ENCODE peak calls at places on chromosomes 6 and 20, in four cellular contexts. One of them, this sample, is unnamed.

GRCh38 chr6:68575765-68576439 is 59.2 kb upstream of the ADGRB3 start:
- DNase-seq in mammary epithelial cell: no peak
- DNase-seq in psoas muscle: no peak
- DNase-seq in GM23248: no peak
- DNase-seq in this sample: no peak

GRCh38 chr20:2108498-2108897 is 6.9 kb downstream of the STK35 start:
- DNase-seq in mammary epithelial cell: no peak
- DNase-seq in psoas muscle: no peak
- DNase-seq in GM23248: no peak
- DNase-seq in this sample: no peak

GRCh38 chr6:159233365-159234101 is 64.3 kb downstream of the FNDC1 start:
- DNase-seq in mammary epithelial cell: no peak
- DNase-seq in psoas muscle: no peak
- DNase-seq in GM23248: no peak
- DNase-seq in this sample: no peak

GRCh38 chr6:26556263-26557070 is 18.3 kb downstream of the HMGN4 start:
- DNase-seq in mammary epithelial cell: peak; percentile 90
- DNase-seq in psoas muscle: no peak
- DNase-seq in GM23248: peak; percentile 89
- DNase-seq in this sample: peak; percentile 86

GRCh38 chr6:80460396-80460912 is 354.0 kb downstream of the BCKDHB start:
- DNase-seq in mammary epithelial cell: peak; percentile 39
- DNase-seq in psoas muscle: no peak
- DNase-seq in GM23248: peak; percentile 64
- DNase-seq in this sample: peak; percentile 28

GRCh38 chr6:4358414-4359107 is 223.2 kb upstream of the ECI2 start:
- DNase-seq in mammary epithelial cell: peak; percentile 100
- DNase-seq in psoas muscle: peak; percentile 97
- DNase-seq in GM23248: peak; percentile 100
- DNase-seq in this sample: peak; percentile 98

GRCh38 chr6:137443901-137444300 is 50.3 kb downstream of the OLIG3 start:
- DNase-seq in mammary epithelial cell: no peak
- DNase-seq in psoas muscle: no peak
- DNase-seq in GM23248: no peak
- DNase-seq in this sample: no peak

GRCh38 chr6:105804436-105804835 is 281.7 kb upstream of the PRDM1 start:
- DNase-seq in mammary epithelial cell: peak; percentile 88
- DNase-seq in psoas muscle: no peak
- DNase-seq in GM23248: peak; percentile 85
- DNase-seq in this sample: peak; percentile 69

GRCh38 chr20:58109918-58110635 is 118.4 kb downstream of the ANKRD60 start:
- DNase-seq in mammary epithelial cell: no peak
- DNase-seq in psoas muscle: no peak
- DNase-seq in GM23248: peak; percentile 37
- DNase-seq in this sample: no peak

GRCh38 chr6:90382760-90383159 is 86.1 kb upstream of the BACH2 start:
- DNase-seq in mammary epithelial cell: no peak
- DNase-seq in psoas muscle: no peak
- DNase-seq in GM23248: no peak
- DNase-seq in this sample: no peak

GRCh38 chr6:150256618-150257272 is 112.1 kb upstream of the IYD start:
- DNase-seq in mammary epithelial cell: peak; percentile 100
- DNase-seq in psoas muscle: no peak
- DNase-seq in GM23248: peak; percentile 92
- DNase-seq in this sample: peak; percentile 78

GRCh38 chr6:143127941-143128340 is 67.3 kb downstream of the AIG1 start:
- DNase-seq in mammary epithelial cell: no peak
- DNase-seq in psoas muscle: no peak
- DNase-seq in GM23248: no peak
- DNase-seq in this sample: no peak

GRCh38 chr6:140915001-140915950 is 1217.4 kb upstream of the GJE1 start:
- DNase-seq in mammary epithelial cell: no peak
- DNase-seq in psoas muscle: no peak
- DNase-seq in GM23248: no peak
- DNase-seq in this sample: peak; percentile 6

GRCh38 chr6:12393100-12393499 is 102.9 kb downstream of the EDN1 start:
- DNase-seq in mammary epithelial cell: no peak
- DNase-seq in psoas muscle: no peak
- DNase-seq in GM23248: no peak
- DNase-seq in this sample: no peak

GRCh38 chr20:49712918-49713778 is 530 bp downstream of the B4GALT5 start:
- DNase-seq in mammary epithelial cell: no peak
- DNase-seq in psoas muscle: peak; percentile 68
- DNase-seq in GM23248: no peak
- DNase-seq in this sample: peak; percentile 60

GRCh38 chr6:24891004-24891403 is 44.8 kb downstream of the RIPOR2 start:
- DNase-seq in mammary epithelial cell: no peak
- DNase-seq in psoas muscle: no peak
- DNase-seq in GM23248: no peak
- DNase-seq in this sample: no peak

GRCh38 chr6:5623769-5624168 is 362.5 kb downstream of the FARS2 start:
- DNase-seq in mammary epithelial cell: no peak
- DNase-seq in psoas muscle: no peak
- DNase-seq in GM23248: no peak
- DNase-seq in this sample: no peak

GRCh38 chr6:139587469-139587868 is 213.0 kb upstream of the CITED2 start:
- DNase-seq in mammary epithelial cell: peak; percentile 56
- DNase-seq in psoas muscle: no peak
- DNase-seq in GM23248: peak; percentile 85
- DNase-seq in this sample: peak; percentile 75

GRCh38 chr6:84314377-84314898 is 87.0 kb upstream of the CEP162 start:
- DNase-seq in mammary epithelial cell: no peak
- DNase-seq in psoas muscle: no peak
- DNase-seq in GM23248: peak; percentile 33
- DNase-seq in this sample: no peak

GRCh38 chr6:16749516-16750485 is 11.5 kb downstream of the ATXN1 start:
- DNase-seq in mammary epithelial cell: no peak
- DNase-seq in psoas muscle: no peak
- DNase-seq in GM23248: no peak
- DNase-seq in this sample: no peak

GRCh38 chr6:16748028-16748319 is 13.3 kb downstream of the ATXN1 start:
- DNase-seq in mammary epithelial cell: no peak
- DNase-seq in psoas muscle: no peak
- DNase-seq in GM23248: no peak
- DNase-seq in this sample: no peak

GRCh38 chr6:16752206-16752867 is 8.9 kb downstream of the ATXN1 start:
- DNase-seq in mammary epithelial cell: peak; percentile 88
- DNase-seq in psoas muscle: no peak
- DNase-seq in GM23248: peak; percentile 98
- DNase-seq in this sample: peak; percentile 93

GRCh38 chr6:16751251-16751946 is 9.9 kb downstream of the ATXN1 start:
- DNase-seq in mammary epithelial cell: peak; percentile 69
- DNase-seq in psoas muscle: no peak
- DNase-seq in GM23248: peak; percentile 62
- DNase-seq in this sample: peak; percentile 69

DNA sequence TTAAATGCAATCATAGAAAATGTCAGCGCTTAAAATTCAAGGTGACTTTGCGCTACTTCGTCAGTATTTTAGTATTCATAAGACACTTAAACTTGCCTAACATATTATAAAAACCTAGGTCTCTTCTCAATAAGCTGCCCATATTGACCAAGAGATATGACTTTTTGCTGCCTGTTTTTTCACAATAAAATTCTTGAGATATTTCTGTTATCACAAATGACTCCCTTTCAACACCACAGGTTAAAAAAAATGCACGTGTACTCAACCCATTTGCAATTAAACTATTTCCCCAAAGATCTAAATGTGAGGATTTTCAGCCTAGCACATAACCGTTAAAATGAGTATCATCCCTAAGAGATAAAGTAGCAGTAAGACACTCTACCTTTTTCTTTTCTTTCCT is 10.7 kb downstream of the ATXN1 start:
- DNase-seq in mammary epithelial cell: no peak
- DNase-seq in psoas muscle: no peak
- DNase-seq in GM23248: no peak
- DNase-seq in this sample: no peak
- H3K4me1 ChIP-seq in mammary epithelial cell: peaks cover 36% of the 10 kb centered on the region
- H3K4me1 ChIP-seq in psoas muscle: peaks cover 75% of the 10 kb centered on the region
- H3K4me1 ChIP-seq in GM23248: peaks cover 61% of the 10 kb centered on the region
- H3K4me1 ChIP-seq in this sample: peaks cover 33% of the 10 kb centered on the region

GRCh38 chr20:32435449-32436107 is 77.4 kb downstream of the ASXL1 start:
- DNase-seq in mammary epithelial cell: no peak
- DNase-seq in psoas muscle: no peak
- DNase-seq in GM23248: no peak
- DNase-seq in this sample: no peak
- H3K36me3 ChIP-seq in mammary epithelial cell: peaks cover 43% of the 10 kb centered on the region
- H3K36me3 ChIP-seq in psoas muscle: peaks cover 23% of the 10 kb centered on the region
- H3K36me3 ChIP-seq in GM23248: peaks cover 75% of the 10 kb centered on the region
- H3K36me3 ChIP-seq in this sample: peaks cover 80% of the 10 kb centered on the region

DNA sequence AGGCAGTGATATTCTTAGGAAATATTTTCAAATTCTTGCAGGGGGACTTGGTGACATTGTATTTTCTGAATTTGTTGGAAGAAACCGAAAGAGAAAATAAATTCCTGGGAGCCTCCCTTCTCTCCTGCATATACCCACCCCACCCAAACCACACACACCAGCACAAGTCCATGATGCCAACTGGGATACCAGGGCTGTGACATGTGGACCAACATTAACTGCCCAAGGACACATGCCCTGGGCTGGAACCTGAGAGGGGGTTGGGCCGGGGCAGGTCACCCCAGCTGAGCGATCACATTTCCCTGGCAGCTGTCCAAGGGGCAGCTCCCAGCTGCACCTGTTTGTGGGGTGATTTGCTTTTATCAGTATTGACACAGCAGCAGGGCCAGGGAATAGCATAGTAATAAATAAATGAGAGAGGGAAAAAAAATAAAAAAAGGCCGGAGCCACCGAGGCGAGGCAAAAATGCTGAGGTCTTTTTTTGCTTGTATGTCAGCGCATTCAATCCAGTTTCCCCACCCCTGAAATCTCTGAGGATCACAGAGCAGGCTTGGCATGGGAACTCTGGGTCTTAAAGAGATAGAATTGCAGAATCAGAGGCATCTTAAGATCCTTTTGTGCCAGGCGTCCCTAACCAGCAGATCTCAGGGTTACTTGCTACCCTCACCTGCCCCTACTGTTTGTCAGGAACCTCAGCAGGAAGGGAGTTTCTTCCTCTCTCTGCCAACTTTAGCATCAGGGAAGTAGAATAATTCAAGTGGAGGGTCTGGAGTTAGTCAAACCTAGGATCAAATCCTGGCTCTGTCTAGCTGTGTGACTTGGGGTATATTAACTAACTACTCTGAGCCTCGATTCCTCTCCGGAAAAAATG is 66.5 kb upstream of the PIM1 start:
- DNase-seq in mammary epithelial cell: peak; percentile 33
- DNase-seq in psoas muscle: peak; percentile 92
- DNase-seq in GM23248: peak; percentile 57
- DNase-seq in this sample: peak; percentile 42
- H3K4me1 ChIP-seq in mammary epithelial cell: peaks cover 19% of the 10 kb centered on the region
- H3K4me1 ChIP-seq in psoas muscle: peaks cover 28% of the 10 kb centered on the region
- H3K4me1 ChIP-seq in GM23248: peaks cover 19% of the 10 kb centered on the region
- H3K4me1 ChIP-seq in this sample: peaks cover 33% of the 10 kb centered on the region

DNA sequence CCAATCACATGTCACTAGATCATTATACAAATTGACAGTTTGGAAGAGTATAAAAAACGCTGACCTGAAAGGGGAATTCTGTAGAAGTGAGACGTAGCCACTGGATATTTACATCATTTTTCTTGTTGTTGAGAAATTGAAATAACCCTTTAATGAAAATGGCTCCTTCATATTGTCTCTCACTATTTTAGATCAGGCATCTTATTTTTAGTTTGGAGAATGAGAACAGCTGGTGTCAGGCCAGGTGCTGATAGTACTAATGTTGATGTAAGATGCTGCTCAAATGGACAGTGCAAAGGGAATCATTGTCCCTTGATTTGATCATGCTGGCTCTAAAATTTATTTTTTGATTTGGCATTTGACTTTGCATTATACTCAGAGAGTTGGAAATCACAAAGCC is 17.4 kb downstream of the NKAIN2 start:
- DNase-seq in mammary epithelial cell: no peak
- DNase-seq in psoas muscle: no peak
- DNase-seq in GM23248: no peak
- DNase-seq in this sample: no peak
- H3K36me3 ChIP-seq in mammary epithelial cell: no peaks in the 10 kb centered on the region
- H3K36me3 ChIP-seq in psoas muscle: no peaks in the 10 kb centered on the region
- H3K36me3 ChIP-seq in GM23248: no peaks in the 10 kb centered on the region
- H3K36me3 ChIP-seq in this sample: no peaks in the 10 kb centered on the region

GRCh38 chr6:42313941-42314570 is 96.4 kb upstream of the MRPS10 start:
- DNase-seq in mammary epithelial cell: no peak
- DNase-seq in psoas muscle: no peak
- DNase-seq in GM23248: peak; percentile 5
- DNase-seq in this sample: peak; percentile 33
- H3K4me1 ChIP-seq in mammary epithelial cell: peaks cover 28% of the 10 kb centered on the region
- H3K4me1 ChIP-seq in psoas muscle: no peaks in the 10 kb centered on the region
- H3K4me1 ChIP-seq in GM23248: peaks cover 43% of the 10 kb centered on the region
- H3K4me1 ChIP-seq in this sample: peaks cover 45% of the 10 kb centered on the region

GRCh38 chr20:41432620-41433602 is 66.3 kb upstream of the EMILIN3 start:
- DNase-seq in mammary epithelial cell: no peak
- DNase-seq in psoas muscle: no peak
- DNase-seq in GM23248: no peak
- DNase-seq in this sample: peak; percentile 23

GRCh38 chr20:41437836-41438235 is 71.2 kb upstream of the EMILIN3 start:
- DNase-seq in mammary epithelial cell: peak; percentile 5
- DNase-seq in psoas muscle: no peak
- DNase-seq in GM23248: no peak
- DNase-seq in this sample: no peak

GRCh38 chr20:41440882-41441281 is 74.3 kb upstream of the EMILIN3 start:
- DNase-seq in mammary epithelial cell: no peak
- DNase-seq in psoas muscle: no peak
- DNase-seq in GM23248: no peak
- DNase-seq in this sample: no peak

GRCh38 chr20:41436679-41437078 is 70.1 kb upstream of the EMILIN3 start:
- DNase-seq in mammary epithelial cell: peak; percentile 37
- DNase-seq in psoas muscle: no peak
- DNase-seq in GM23248: peak; percentile 49
- DNase-seq in this sample: peak; percentile 63
- H3K36me3 ChIP-seq in mammary epithelial cell: no peaks in the 10 kb centered on the region
- H3K36me3 ChIP-seq in psoas muscle: peaks cover 3% of the 10 kb centered on the region
- H3K36me3 ChIP-seq in GM23248: peaks cover 18% of the 10 kb centered on the region
- H3K36me3 ChIP-seq in this sample: peaks cover 64% of the 10 kb centered on the region

GRCh38 chr6:34673079-34673478 is 23.5 kb downstream of the ILRUN start:
- DNase-seq in mammary epithelial cell: no peak
- DNase-seq in psoas muscle: no peak
- DNase-seq in GM23248: no peak
- DNase-seq in this sample: no peak
- H3K4me1 ChIP-seq in mammary epithelial cell: peaks cover 21% of the 10 kb centered on the region
- H3K4me1 ChIP-seq in psoas muscle: peaks cover 32% of the 10 kb centered on the region
- H3K4me1 ChIP-seq in GM23248: peaks cover 19% of the 10 kb centered on the region
- H3K4me1 ChIP-seq in this sample: peaks cover 37% of the 10 kb centered on the region

GRCh38 chr6:35318845-35319220 is 21.2 kb downstream of the DEF6 start:
- DNase-seq in mammary epithelial cell: no peak
- DNase-seq in psoas muscle: no peak
- DNase-seq in GM23248: no peak
- DNase-seq in this sample: no peak

GRCh38 chr6:35318200-35318844 is 20.7 kb downstream of the DEF6 start:
- DNase-seq in mammary epithelial cell: no peak
- DNase-seq in psoas muscle: peak; percentile 91
- DNase-seq in GM23248: peak; percentile 81
- DNase-seq in this sample: peak; percentile 87

GRCh38 chr6:35321091-35321490 is 21.3 kb upstream of the PPARD start:
- DNase-seq in mammary epithelial cell: no peak
- DNase-seq in psoas muscle: no peak
- DNase-seq in GM23248: no peak
- DNase-seq in this sample: no peak

GRCh38 chr6:35320031-35320410 is 22.3 kb upstream of the PPARD start:
- DNase-seq in mammary epithelial cell: no peak
- DNase-seq in psoas muscle: no peak
- DNase-seq in GM23248: no peak
- DNase-seq in this sample: no peak

GRCh38 chr6:35319346-35320030 is 21.9 kb downstream of the DEF6 start:
- DNase-seq in mammary epithelial cell: no peak
- DNase-seq in psoas muscle: no peak
- DNase-seq in GM23248: no peak
- DNase-seq in this sample: no peak
- H3K36me3 ChIP-seq in mammary epithelial cell: peaks cover 17% of the 10 kb centered on the region
- H3K36me3 ChIP-seq in psoas muscle: no peaks in the 10 kb centered on the region
- H3K36me3 ChIP-seq in GM23248: no peaks in the 10 kb centered on the region
- H3K36me3 ChIP-seq in this sample: no peaks in the 10 kb centered on the region

GRCh38 chr20:53843645-53844044 is 226.7 kb downstream of the BCAS1 start:
- DNase-seq in mammary epithelial cell: no peak
- DNase-seq in psoas muscle: no peak
- DNase-seq in GM23248: no peak
- DNase-seq in this sample: no peak
- H3K4me1 ChIP-seq in mammary epithelial cell: peaks cover 16% of the 10 kb centered on the region
- H3K4me1 ChIP-seq in psoas muscle: no peaks in the 10 kb centered on the region
- H3K4me1 ChIP-seq in GM23248: no peaks in the 10 kb centered on the region
- H3K4me1 ChIP-seq in this sample: peaks cover 5% of the 10 kb centered on the region